ENCODE peak calls at places on chromosomes 5 and 9, in five cellular contexts. I, O, N, P and H are unnamed samples.

GRCh38 chr9:122338536-122338935 is 32.3 kb upstream of the PTGS1 start:
- DNase-seq in N (no peak), O (no peak), P (no peak), I (no peak), H (no peak)

GRCh38 chr9:75111019-75111622 is 22.8 kb downstream of the OSTF1 start:
- DNase-seq in N (peak), O (peak), I (no peak), P (no peak), H (no peak)

GRCh38 chr9:14058078-14058688 is 255.8 kb downstream of the NFIB start:
- DNase-seq in O (no peak), P (no peak), N (no peak), I (no peak), H (no peak)

GRCh38 chr5:41794478-41794877 is 75.7 kb downstream of the OXCT1 start:
- DNase-seq in O (no peak), N (no peak), I (peak), P (no peak), H (no peak)

GRCh38 chr5:6729400-6730310 is 16.4 kb downstream of the TENT4A start:
- DNase-seq in P (peak), I (no peak), N (peak), O (peak), H (peak)

GRCh38 chr5:172892713-172893112 is 58.7 kb downstream of the ERGIC1 start:
- DNase-seq in P (no peak), O (peak), N (no peak), I (no peak), H (no peak)

GRCh38 chr9:70136632-70137031 is 93.0 kb downstream of the MAMDC2 start:
- DNase-seq in N (no peak), P (no peak), O (no peak), I (no peak), H (no peak)

GRCh38 chr5:132812123-132812948 is 766 bp upstream of the SOWAHA start:
- DNase-seq in I (no peak), O (peak), P (no peak), N (no peak), H (no peak)

GRCh38 chr5:61732796-61733195 is 400.7 kb downstream of the ZSWIM6 start:
- DNase-seq in O (no peak), N (no peak), P (no peak), I (no peak), H (no peak)

GRCh38 chr5:159905496-159905895 is 10.8 kb upstream of the ADRA1B start:
- DNase-seq in P (no peak), O (no peak), N (peak), I (peak), H (no peak)

GRCh38 chr5:99061711-99062110 is 132.9 kb upstream of the CHD1 start:
- DNase-seq in O (no peak), I (no peak), N (no peak), P (no peak), H (no peak)

GRCh38 chr5:66661149-66661548 is 65.0 kb downstream of the MAST4 start:
- DNase-seq in O (no peak), I (no peak), N (peak), P (no peak), H (peak)

GRCh38 chr5:153357493-153358112 is 132.9 kb upstream of the GRIA1 start:
- DNase-seq in N (no peak), P (no peak), O (no peak), I (no peak), H (no peak)

GRCh38 chr5:55308254-55308836 is 556 bp downstream of the MTREX start:
- DNase-seq in O (no peak), N (peak), I (peak), P (no peak), H (no peak)

GRCh38 chr5:62922191-62922590 is 343.6 kb downstream of the LRRC70 start:
- DNase-seq in I (no peak), N (no peak), O (no peak), P (no peak), H (no peak)

GRCh38 chr5:149834246-149834855 is 104.2 kb downstream of the PPARGC1B start:
- DNase-seq in O (peak), P (no peak), I (peak), N (peak), H (no peak)

GRCh38 chr5:37121027-37121426 is 128.1 kb downstream of the CPLANE1 start:
- DNase-seq in I (no peak), P (no peak), N (no peak), O (no peak), H (no peak)

DNA sequence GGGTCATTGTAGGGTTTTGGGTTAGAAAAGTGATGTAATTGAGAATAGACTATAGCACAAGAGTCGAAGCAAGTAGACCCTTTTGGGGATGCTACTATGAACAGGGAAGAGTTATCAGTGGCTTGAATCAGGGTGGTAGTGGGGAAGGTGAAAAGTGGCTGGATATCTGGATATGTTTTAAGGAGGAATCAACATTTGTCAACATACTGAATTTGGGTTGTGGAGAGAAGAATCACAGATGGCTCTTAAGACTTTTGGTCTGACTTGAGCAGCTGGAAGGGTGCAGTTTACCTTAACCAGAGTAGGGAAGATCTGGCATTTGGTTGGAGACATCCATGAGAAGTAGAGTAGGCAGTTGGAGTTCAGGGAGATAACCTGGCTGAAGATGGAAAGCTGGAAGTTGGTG is 38.5 kb upstream of the FCHO2 start:
- DNase-seq in O (no peak), P (no peak), I (no peak), N (no peak), H (no peak)
- TF ChIP-seq POLR2A in O (no peak), P (no peak), I (no peak), N (no peak), H (no peak)

GRCh38 chr5:30620481-30621085 is 572.9 kb upstream of the CDH6 start:
- DNase-seq in N (no peak), P (no peak), I (no peak), O (no peak), H (no peak)
- TF ChIP-seq CTCF in N (no peak), P (no peak), I (no peak), O (no peak), H (no peak)

GRCh38 chr5:868599-869135 is 17.9 kb upstream of the ZDHHC11 start:
- DNase-seq in I (no peak), O (no peak), P (no peak), N (no peak), H (no peak)

GRCh38 chr5:873328-873727 is 19.3 kb downstream of the BRD9 start:
- DNase-seq in N (no peak), O (no peak), P (no peak), I (no peak), H (no peak)

GRCh38 chr5:871596-872298 is 20.9 kb downstream of the BRD9 start:
- DNase-seq in P (no peak), O (no peak), I (no peak), N (no peak), H (peak)

GRCh38 chr5:872301-872700 is 20.3 kb downstream of the BRD9 start:
- DNase-seq in N (no peak), I (no peak), P (no peak), O (no peak), H (peak)

GRCh38 chr5:870973-871372 is 20.2 kb upstream of the ZDHHC11 start:
- DNase-seq in I (no peak), P (no peak), O (no peak), N (no peak), H (peak)
- TF ChIP-seq POLR2A in I (no peak), P (no peak), O (no peak), N (no peak), H (no peak)

GRCh38 chr9:98187926-98188325 is 4.5 kb downstream of the CORO2A start:
- DNase-seq in O (no peak), P (peak), I (no peak), N (no peak), H (no peak)
- TF ChIP-seq CTCF in O (no peak), P (no peak), I (no peak), N (no peak), H (no peak)

DNA sequence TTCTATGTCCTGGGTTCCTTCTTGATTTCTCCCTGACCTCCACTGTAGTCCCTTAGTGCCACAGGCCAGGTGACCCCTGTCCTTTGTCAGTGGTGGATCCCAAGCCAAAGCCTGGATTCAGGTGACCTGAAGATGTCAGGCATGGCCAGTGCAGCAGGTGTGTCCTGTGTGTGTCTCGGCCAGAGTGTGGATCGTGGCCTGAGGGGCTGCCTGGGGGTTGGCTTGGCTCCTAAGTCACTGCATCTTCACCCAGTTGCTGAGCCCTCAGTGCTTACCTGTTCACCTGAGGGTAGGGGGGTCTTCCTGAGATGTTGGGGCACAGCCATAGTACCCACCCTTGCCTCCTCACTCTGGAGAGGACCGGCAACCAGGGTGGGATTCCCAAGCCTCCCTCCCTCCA is 61.8 kb upstream of the PITX1 start:
- DNase-seq in P (peak), I (no peak), O (no peak), N (no peak), H (no peak)
- TF ChIP-seq POLR2A in P (no peak), I (no peak), O (no peak), N (no peak), H (no peak)